ENCODE peak calls at places on chromosomes 3 and 15, in four cellular contexts. One of them, this sample, is unnamed.

GRCh38 chr3:174951023-174951422 is 91.9 kb downstream of the NAALADL2 start:
- DNase-seq in cardiac fibroblast: peak
- DNase-seq in stimulated activated CD4-positive, alpha-beta T cell treated with anti-CD3 and anti-CD28 coated beads, Interleukin-4, amount 100 ng/mL, for 1 hour: no peak
- DNase-seq in activated naive CD4-positive, alpha-beta T cell treated with anti-CD3 and anti-CD28 coated beads, Interleukin-2, amount 10 ng/mL, durations not matched to agents 7 days and 5 days: no peak
- DNase-seq in this sample: no peak

GRCh38 chr3:29153811-29154210 is 127.1 kb upstream of the RBMS3 start:
- DNase-seq in activated naive CD4-positive, alpha-beta T cell treated with anti-CD3 and anti-CD28 coated beads, Interleukin-2, amount 10 ng/mL, durations not matched to agents 7 days and 5 days: peak
- DNase-seq in stimulated activated CD4-positive, alpha-beta T cell treated with anti-CD3 and anti-CD28 coated beads, Interleukin-4, amount 100 ng/mL, for 1 hour: no peak
- DNase-seq in cardiac fibroblast: peak
- DNase-seq in this sample: no peak

GRCh38 chr3:125220681-125221429 is 8.3 kb upstream of the SLC12A8 start:
- DNase-seq in stimulated activated CD4-positive, alpha-beta T cell treated with anti-CD3 and anti-CD28 coated beads, Interleukin-4, amount 100 ng/mL, for 1 hour: no peak
- DNase-seq in activated naive CD4-positive, alpha-beta T cell treated with anti-CD3 and anti-CD28 coated beads, Interleukin-2, amount 10 ng/mL, durations not matched to agents 7 days and 5 days: no peak
- DNase-seq in cardiac fibroblast: no peak
- DNase-seq in this sample: peak

GRCh38 chr3:31213869-31214486 is 318.7 kb upstream of the STT3B start:
- DNase-seq in activated naive CD4-positive, alpha-beta T cell treated with anti-CD3 and anti-CD28 coated beads, Interleukin-2, amount 10 ng/mL, durations not matched to agents 7 days and 5 days: peak
- DNase-seq in stimulated activated CD4-positive, alpha-beta T cell treated with anti-CD3 and anti-CD28 coated beads, Interleukin-4, amount 100 ng/mL, for 1 hour: no peak
- DNase-seq in cardiac fibroblast: no peak
- DNase-seq in this sample: no peak

GRCh38 chr3:108218811-108219210 is 3.4 kb downstream of the IFT57 start:
- DNase-seq in stimulated activated CD4-positive, alpha-beta T cell treated with anti-CD3 and anti-CD28 coated beads, Interleukin-4, amount 100 ng/mL, for 1 hour: no peak
- DNase-seq in cardiac fibroblast: peak
- DNase-seq in activated naive CD4-positive, alpha-beta T cell treated with anti-CD3 and anti-CD28 coated beads, Interleukin-2, amount 10 ng/mL, durations not matched to agents 7 days and 5 days: no peak
- DNase-seq in this sample: peak

GRCh38 chr15:48946088-48946839 is 17.5 kb downstream of the SHC4 start:
- DNase-seq in cardiac fibroblast: peak
- DNase-seq in activated naive CD4-positive, alpha-beta T cell treated with anti-CD3 and anti-CD28 coated beads, Interleukin-2, amount 10 ng/mL, durations not matched to agents 7 days and 5 days: no peak
- DNase-seq in stimulated activated CD4-positive, alpha-beta T cell treated with anti-CD3 and anti-CD28 coated beads, Interleukin-4, amount 100 ng/mL, for 1 hour: no peak
- DNase-seq in this sample: no peak

GRCh38 chr3:45852828-45853227 is 10.9 kb upstream of the LZTFL1 start:
- DNase-seq in cardiac fibroblast: no peak
- DNase-seq in stimulated activated CD4-positive, alpha-beta T cell treated with anti-CD3 and anti-CD28 coated beads, Interleukin-4, amount 100 ng/mL, for 1 hour: no peak
- DNase-seq in activated naive CD4-positive, alpha-beta T cell treated with anti-CD3 and anti-CD28 coated beads, Interleukin-2, amount 10 ng/mL, durations not matched to agents 7 days and 5 days: no peak
- DNase-seq in this sample: no peak

GRCh38 chr3:13709706-13710105 is 160.8 kb downstream of the FBLN2 start:
- DNase-seq in activated naive CD4-positive, alpha-beta T cell treated with anti-CD3 and anti-CD28 coated beads, Interleukin-2, amount 10 ng/mL, durations not matched to agents 7 days and 5 days: peak
- DNase-seq in stimulated activated CD4-positive, alpha-beta T cell treated with anti-CD3 and anti-CD28 coated beads, Interleukin-4, amount 100 ng/mL, for 1 hour: no peak
- DNase-seq in cardiac fibroblast: no peak
- DNase-seq in this sample: no peak

GRCh38 chr3:184235381-184236032 is 6.1 kb downstream of the VWA5B2 start:
- DNase-seq in stimulated activated CD4-positive, alpha-beta T cell treated with anti-CD3 and anti-CD28 coated beads, Interleukin-4, amount 100 ng/mL, for 1 hour: no peak
- DNase-seq in cardiac fibroblast: no peak
- DNase-seq in activated naive CD4-positive, alpha-beta T cell treated with anti-CD3 and anti-CD28 coated beads, Interleukin-2, amount 10 ng/mL, durations not matched to agents 7 days and 5 days: no peak
- DNase-seq in this sample: no peak

This sample was measured in GM03348.